ENCODE peak calls at places on chromosome 6, in six cellular contexts. M, O, I, B, X and E are unnamed samples.

GRCh38 chr6:3745566-3746118 is 5.9 kb downstream of the PXDC1 start:
- DNase-seq in M (no peak), O (no peak), I (no peak), B (no peak), X (no peak), E (no peak)

GRCh38 chr6:42392871-42393270 is 58.9 kb downstream of the TRERF1 start:
- DNase-seq in M (no peak), O (no peak), I (peak; percentile 23), B (no peak), X (no peak), E (no peak)

GRCh38 chr6:141437685-141438084 is 695.0 kb upstream of the GJE1 start:
- DNase-seq in M (no peak), O (no peak), I (no peak), B (no peak), X (no peak), E (no peak)

GRCh38 chr6:140071115-140071514 is 696.7 kb upstream of the CITED2 start:
- DNase-seq in M (peak; percentile 93), O (no peak), I (no peak), B (no peak), X (peak; percentile 83), E (no peak)

GRCh38 chr6:139029470-139030210 is 1.1 kb downstream of the ABRACL start:
- DNase-seq in M (peak; percentile 58), O (no peak), I (peak; percentile 87), B (no peak), X (peak; percentile 26), E (peak; percentile 84)

GRCh38 chr6:150977276-150977675 is 111.8 kb downstream of the MTHFD1L start:
- DNase-seq in M (peak; percentile 47), O (no peak), I (no peak), B (no peak), X (no peak), E (no peak)

GRCh38 chr6:106731144-106731842 is 101.9 kb downstream of the QRSL1 start:
- DNase-seq in M (no peak), O (no peak), I (peak; percentile 93), B (no peak), X (no peak), E (no peak)

GRCh38 chr6:27591660-27592059 is 118.8 kb upstream of the ZNF184 start:
- DNase-seq in M (no peak), O (no peak), I (no peak), B (no peak), X (peak; percentile 71), E (no peak)

GRCh38 chr6:118313762-118314161 is 234.3 kb upstream of the PLN start:
- DNase-seq in M (no peak), O (no peak), I (no peak), B (no peak), X (no peak), E (no peak)

GRCh38 chr6:138593100-138593877 is 94.0 kb upstream of the NHSL1 start:
- DNase-seq in M (peak; percentile 95), O (no peak), I (peak; percentile 60), B (no peak), X (peak; percentile 98), E (no peak)

GRCh38 chr6:163373240-163373639 is 41.3 kb upstream of the QKI start:
- DNase-seq in M (no peak), O (no peak), I (no peak), B (no peak), X (no peak), E (no peak)

GRCh38 chr6:56363796-56364195 is 116.4 kb upstream of the COL21A1 start:
- DNase-seq in M (no peak), O (no peak), I (no peak), B (no peak), X (no peak), E (no peak)

GRCh38 chr6:112144145-112144926 is 56.9 kb downstream of the FAM229B start:
- DNase-seq in M (peak; percentile 62), O (no peak), I (no peak), B (no peak), X (no peak), E (no peak)

GRCh38 chr6:18835976-18836375 is 448.8 kb downstream of the RNF144B start:
- DNase-seq in M (no peak), O (no peak), I (no peak), B (no peak), X (no peak), E (no peak)

GRCh38 chr6:41488392-41489129 is 57.6 kb upstream of the FOXP4 start:
- DNase-seq in M (peak; percentile 67), O (no peak), I (no peak), B (no peak), X (peak; percentile 86), E (no peak)

GRCh38 chr6:137717074-137718073 is 149.7 kb upstream of the TNFAIP3 start:
- DNase-seq in M (no peak), O (peak; percentile 62), I (no peak), B (peak; percentile 70), X (no peak), E (no peak)

GRCh38 chr6:87944541-87944954 is 103.1 kb upstream of the SPACA1 start:
- DNase-seq in M (peak; percentile 75), O (no peak), I (no peak), B (no peak), X (peak; percentile 74), E (peak; percentile 63)

GRCh38 chr6:36999467-37000125 is 5.9 kb upstream of the FGD2 start:
- DNase-seq in M (no peak), O (no peak), I (no peak), B (no peak), X (no peak), E (no peak)

GRCh38 chr6:156795825-156796224 is 18.6 kb downstream of the ARID1B start:
- DNase-seq in M (peak; percentile 49), O (no peak), I (no peak), B (no peak), X (no peak), E (no peak)

GRCh38 chr6:41560440-41561192 is 14.4 kb downstream of the FOXP4 start:
- DNase-seq in M (peak; percentile 36), O (peak; percentile 84), I (no peak), B (no peak), X (no peak), E (peak; percentile 67)

GRCh38 chr6:111794300-111794699 is 79.0 kb downstream of the FYN start:
- DNase-seq in M (no peak), O (no peak), I (no peak), B (no peak), X (no peak), E (no peak)

GRCh38 chr6:144372611-144373010 is 87.5 kb downstream of the UTRN start:
- DNase-seq in M (no peak), O (no peak), I (no peak), B (no peak), X (no peak), E (no peak)

GRCh38 chr6:12472601-12473038 is 182.5 kb downstream of the EDN1 start:
- DNase-seq in M (peak; percentile 83), O (no peak), I (no peak), B (no peak), X (peak; percentile 24), E (peak; percentile 56)

GRCh38 chr6:110179406-110180227 is at the start of gene WASF1:
- DNase-seq in M (peak; percentile 98), O (peak; percentile 82), I (peak; percentile 96), B (peak; percentile 92), X (peak; percentile 99), E (peak; percentile 95)

GRCh38 chr6:74912234-74912633 is 293.6 kb downstream of the COL12A1 start:
- DNase-seq in M (no peak), O (no peak), I (no peak), B (no peak), X (no peak), E (no peak)

GRCh38 chr6:19336579-19336978 is 500.6 kb upstream of the ID4 start:
- DNase-seq in M (no peak), O (no peak), I (no peak), B (no peak), X (no peak), E (no peak)

GRCh38 chr6:144181639-144182038 is 31.3 kb downstream of the STX11 start:
- DNase-seq in M (no peak), O (no peak), I (no peak), B (no peak), X (no peak), E (no peak)

GRCh38 chr6:121086876-121087275 is 247.4 kb downstream of the TBC1D32 start:
- DNase-seq in M (no peak), O (no peak), I (no peak), B (no peak), X (no peak), E (no peak)

GRCh38 chr6:5994234-5994998 is 12.3 kb downstream of the NRN1 start:
- DNase-seq in M (no peak), O (no peak), I (no peak), B (no peak), X (no peak), E (no peak)

GRCh38 chr6:25579902-25580495 is 72.0 kb upstream of the SCGN start:
- DNase-seq in M (no peak), O (no peak), I (no peak), B (no peak), X (no peak), E (no peak)

GRCh38 chr6:107235521-107235920 is 120.2 kb upstream of the BEND3 start:
- DNase-seq in M (no peak), O (no peak), I (no peak), B (no peak), X (no peak), E (no peak)

GRCh38 chr6:24761193-24761835 is 13.4 kb upstream of the GMNN start:
- DNase-seq in M (no peak), O (no peak), I (no peak), B (no peak), X (no peak), E (no peak)

GRCh38 chr6:156883497-156884252 is 106.5 kb downstream of the ARID1B start:
- DNase-seq in M (no peak), O (no peak), I (no peak), B (peak; percentile 11), X (no peak), E (no peak)

GRCh38 chr6:158911746-158912158 is 88.2 kb downstream of the RSPH3 start:
- DNase-seq in M (no peak), O (no peak), I (no peak), B (no peak), X (no peak), E (no peak)

GRCh38 chr6:154457881-154458284 is 52.6 kb downstream of the CNKSR3 start:
- DNase-seq in M (no peak), O (no peak), I (peak; percentile 76), B (peak; percentile 58), X (no peak), E (no peak)

GRCh38 chr6:112434896-112435295 is 87.8 kb downstream of the RFPL4B start:
- DNase-seq in M (no peak), O (no peak), I (no peak), B (no peak), X (no peak), E (no peak)

GRCh38 chr6:26329763-26330511 is 35.1 kb upstream of the BTN3A2 start:
- DNase-seq in M (peak; percentile 39), O (peak; percentile 23), I (no peak), B (no peak), X (peak; percentile 53), E (no peak)

GRCh38 chr6:14664616-14665315 is 547.2 kb downstream of the CD83 start:
- DNase-seq in M (peak; percentile 10), O (no peak), I (no peak), B (no peak), X (no peak), E (no peak)